ENCODE peak calls at places on chromosomes 4 and X, in ten cellular contexts. F, E, B, P, D, R, Q, V, W and Z are unnamed samples.

GRCh38 chr4:138558886-138559285 is 316.7 kb upstream of the SLC7A11 start:
- DNase-seq in F (no peak), E (no peak), B (no peak), P (no peak), D (no peak), R (no peak), Q (no peak), V (no peak), W (no peak), Z (no peak)

GRCh38 chrX:35726176-35726575 is 72.0 kb upstream of the MAGEB16 start:
- DNase-seq in F (no peak), E (peak), B (peak), P (no peak), D (no peak), R (no peak), Q (no peak), V (no peak), W (no peak), Z (peak)

GRCh38 chr4:4810365-4810764 is 49.1 kb upstream of the MSX1 start:
- DNase-seq in F (no peak), E (no peak), B (no peak), P (no peak), D (no peak), R (no peak), Q (no peak), V (no peak), W (no peak), Z (no peak)

GRCh38 chr4:153146031-153146430 is 58.2 kb upstream of the TRIM2 start:
- DNase-seq in F (no peak), E (no peak), B (peak), P (no peak), D (no peak), R (no peak), Q (no peak), V (no peak), W (no peak), Z (peak)

GRCh38 chr4:125316391-125316780 is 1.6 kb downstream of the FAT4 start:
- DNase-seq in F (no peak), E (no peak), B (no peak), P (no peak), D (no peak), R (peak), Q (no peak), V (no peak), W (no peak), Z (no peak)

GRCh38 chr4:126850286-126850685 is 782.5 kb upstream of the INTU start:
- DNase-seq in F (peak), E (peak), B (peak), P (no peak), D (peak), R (peak), Q (peak), V (no peak), W (peak), Z (peak)

GRCh38 chr4:7027284-7027683 is 15.9 kb upstream of the TADA2B start:
- DNase-seq in F (no peak), E (no peak), B (no peak), P (no peak), D (no peak), R (no peak), Q (no peak), V (peak), W (no peak), Z (no peak)

GRCh38 chrX:2679534-2680485 is 11.3 kb upstream of the CD99 start:
- DNase-seq in F (no peak), E (no peak), B (no peak), P (no peak), D (no peak), R (no peak), Q (no peak), V (no peak), W (no peak), Z (peak)

GRCh38 chr4:17786567-17786966 is 5.1 kb upstream of the FAM184B start:
- DNase-seq in F (no peak), E (no peak), B (peak), P (no peak), D (no peak), R (no peak), Q (no peak), V (no peak), W (no peak), Z (peak)

GRCh38 chrX:124263743-124264142 is 68.7 kb upstream of the TEX13D start:
- DNase-seq in F (no peak), E (no peak), B (peak), P (no peak), D (no peak), R (no peak), Q (no peak), V (no peak), W (no peak), Z (peak)

GRCh38 chr4:177964061-177964460 is 521.8 kb upstream of the AGA start:
- DNase-seq in F (no peak), E (no peak), B (peak), P (no peak), D (no peak), R (no peak), Q (no peak), V (no peak), W (no peak), Z (peak)